ENCODE peak calls at places on chromosomes 13 and 19, in eight cellular contexts. A, J, G, I, H, Z, K and R are unnamed samples.

GRCh38 chr13:42798118-42798517 is 16.7 kb downstream of the FAM216B start:
- DNase-seq in A (no peak), J (no peak), G (no peak), I (no peak), H (no peak), Z (no peak), K (no peak), R (no peak)

GRCh38 chr13:44575035-44575434 is 1.1 kb downstream of the TSC22D1 start:
- DNase-seq in A (no peak), J (no peak), G (no peak), I (no peak), H (no peak), Z (no peak), K (no peak), R (no peak)

GRCh38 chr19:53898680-53899341 is 10.3 kb upstream of the CACNG7 start:
- DNase-seq in A (no peak), J (no peak), G (no peak), I (no peak), H (no peak), Z (no peak), K (peak; percentile 100), R (no peak)

GRCh38 chr19:2034729-2035589 is 16.1 kb downstream of the MKNK2 start:
- DNase-seq in A (peak; percentile 51), J (no peak), G (peak; percentile 72), I (peak; percentile 88), H (peak; percentile 32), Z (peak; percentile 31), K (peak; percentile 98), R (peak; percentile 56)

GRCh38 chr13:29279859-29280258 is 315.6 kb downstream of the SLC7A1 start:
- DNase-seq in A (no peak), J (no peak), G (no peak), I (no peak), H (no peak), Z (no peak), K (no peak), R (no peak)

GRCh38 chr13:42832341-42833153 is 51.2 kb downstream of the FAM216B start:
- DNase-seq in A (peak; percentile 88), J (no peak), G (peak; percentile 16), I (no peak), H (peak; percentile 19), Z (peak; percentile 95), K (no peak), R (peak; percentile 84)

GRCh38 chr13:91313103-91313502 is 34.4 kb upstream of the MIR17HG start:
- DNase-seq in A (peak; percentile 38), J (no peak), G (peak; percentile 2), I (no peak), H (no peak), Z (peak; percentile 24), K (peak; percentile 58), R (peak; percentile 36)

GRCh38 chr13:113742000-113742441 is 17.0 kb upstream of the TMEM255B start:
- DNase-seq in A (peak; percentile 64), J (no peak), G (peak; percentile 50), I (no peak), H (peak; percentile 61), Z (peak; percentile 49), K (peak; percentile 80), R (peak; percentile 56)

GRCh38 chr13:20387441-20387971 is 138.2 kb downstream of the CRYL1 start:
- DNase-seq in A (no peak), J (no peak), G (no peak), I (no peak), H (no peak), Z (peak; percentile 12), K (no peak), R (peak; percentile 61)

GRCh38 chr19:44430956-44431355 is 17.3 kb downstream of the ZNF229 start:
- DNase-seq in A (no peak), J (no peak), G (no peak), I (no peak), H (no peak), Z (no peak), K (no peak), R (no peak)

GRCh38 chr19:55581145-55581827 is 638 bp upstream of the ZNF579 start:
- DNase-seq in A (no peak), J (no peak), G (peak; percentile 25), I (no peak), H (no peak), Z (no peak), K (peak; percentile 87), R (peak; percentile 9)

GRCh38 chr19:55578031-55578760 is 2.5 kb downstream of the ZNF579 start:
- DNase-seq in A (no peak), J (no peak), G (no peak), I (peak; percentile 80), H (no peak), Z (no peak), K (no peak), R (no peak)

GRCh38 chr19:55579766-55580621 is 654 bp downstream of the ZNF579 start:
- DNase-seq in A (peak; percentile 51), J (no peak), G (no peak), I (no peak), H (peak; percentile 46), Z (peak; percentile 34), K (peak; percentile 74), R (peak; percentile 41)

GRCh38 chr19:55580628-55581144 is at the start of gene ZNF579:
- DNase-seq in A (peak; percentile 93), J (peak; percentile 89), G (peak; percentile 89), I (peak; percentile 89), H (peak; percentile 90), Z (peak; percentile 93), K (peak; percentile 94), R (peak; percentile 92)

GRCh38 chr19:55578761-55579747 is 1.6 kb downstream of the ZNF579 start:
- DNase-seq in A (no peak), J (no peak), G (no peak), I (peak; percentile 86), H (no peak), Z (no peak), K (no peak), R (no peak)
- H3K4me3 ChIP-seq in A (peak overlapping the region; percentile 65), J (peak overlapping the region; percentile 85), G (no peak overlapping the region), I (peak overlapping the region; percentile 78), H (peak overlapping the region; percentile 98), Z (peak overlapping the region; percentile 95), K (peak overlapping the region; percentile 85), R (peak overlapping the region; percentile 93)

GRCh38 chr19:10828981-10829821 is 6.8 kb downstream of the TMED1 start:
- DNase-seq in A (no peak), J (no peak), G (no peak), I (peak; percentile 73), H (no peak), Z (no peak), K (peak; percentile 76), R (no peak)
- TF ChIP-seq CTCF in A (peak; percentile 17), J (no peak), G (no peak), I (no peak), H (peak; percentile 40), Z (peak; percentile 11), K (peak; percentile 49), R (peak; percentile 39)

DNA sequence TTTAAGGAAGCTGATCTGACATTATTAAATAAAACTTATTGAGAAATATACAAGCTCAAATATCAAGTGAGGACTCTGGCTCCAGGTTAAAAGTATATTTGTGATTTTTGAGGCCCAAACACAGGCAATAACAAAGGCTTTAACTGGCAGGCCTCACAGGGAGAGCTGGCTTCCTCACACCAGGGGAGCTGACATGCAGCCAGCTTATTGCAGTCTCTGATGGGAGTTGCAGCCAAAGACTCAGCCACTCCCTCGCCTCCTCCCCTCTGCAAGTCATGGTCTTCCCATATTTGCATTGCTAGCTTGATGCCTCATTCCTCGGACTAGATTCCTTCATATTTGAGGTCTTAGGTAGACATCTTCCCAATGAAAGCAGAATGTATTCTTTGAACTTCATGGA is 647.1 kb upstream of the SLITRK6 start:
- DNase-seq in A (peak; percentile 10), J (no peak), G (no peak), I (no peak), H (no peak), Z (peak; percentile 57), K (peak; percentile 78), R (peak; percentile 96)
- H3K4me3 ChIP-seq in A (no peak overlapping the region), J (no peak overlapping the region), G (no peak overlapping the region), I (no peak overlapping the region), H (no peak overlapping the region), Z (no peak overlapping the region), K (no peak overlapping the region), R (no peak overlapping the region)

DNA sequence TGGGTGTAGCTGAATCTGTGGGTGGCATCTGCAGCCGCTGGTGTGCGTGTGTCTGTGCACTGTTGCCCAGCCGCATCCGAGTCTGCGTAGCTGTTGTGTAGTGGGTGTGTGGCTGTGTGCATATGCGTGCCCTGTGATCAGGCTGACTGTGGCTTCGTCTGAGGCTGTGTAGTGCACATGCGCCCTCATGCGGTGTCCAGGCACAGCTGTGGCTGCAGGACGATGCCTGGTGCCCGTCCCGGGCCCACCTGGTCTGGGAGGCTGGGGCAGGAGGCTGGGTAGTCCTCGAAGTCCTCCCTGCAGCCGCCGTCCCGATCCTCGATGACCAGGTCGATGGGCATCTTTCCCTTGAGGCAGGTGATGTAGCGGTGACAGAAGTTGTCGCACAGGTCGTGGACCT is 4.9 kb downstream of the MEIS3 start:
- DNase-seq in A (no peak), J (no peak), G (peak; percentile 33), I (peak; percentile 79), H (peak; percentile 47), Z (no peak), K (peak; percentile 79), R (no peak)
- TF ChIP-seq CTCF in A (no peak), J (no peak), G (peak; percentile 30), I (no peak), H (peak; percentile 69), Z (peak; percentile 15), K (peak; percentile 64), R (peak; percentile 44)

GRCh38 chr19:46717716-46718143 is 816 bp upstream of the PRKD2 start:
- DNase-seq in A (no peak), J (no peak), G (no peak), I (no peak), H (no peak), Z (no peak), K (no peak), R (no peak)
- H3K4me3 ChIP-seq in A (peak overlapping the region; percentile 73), J (peak overlapping the region; percentile 82), G (no peak overlapping the region), I (peak overlapping the region; percentile 64), H (peak overlapping the region; percentile 76), Z (peak overlapping the region; percentile 79), K (peak overlapping the region; percentile 73), R (peak overlapping the region; percentile 81)

DNA sequence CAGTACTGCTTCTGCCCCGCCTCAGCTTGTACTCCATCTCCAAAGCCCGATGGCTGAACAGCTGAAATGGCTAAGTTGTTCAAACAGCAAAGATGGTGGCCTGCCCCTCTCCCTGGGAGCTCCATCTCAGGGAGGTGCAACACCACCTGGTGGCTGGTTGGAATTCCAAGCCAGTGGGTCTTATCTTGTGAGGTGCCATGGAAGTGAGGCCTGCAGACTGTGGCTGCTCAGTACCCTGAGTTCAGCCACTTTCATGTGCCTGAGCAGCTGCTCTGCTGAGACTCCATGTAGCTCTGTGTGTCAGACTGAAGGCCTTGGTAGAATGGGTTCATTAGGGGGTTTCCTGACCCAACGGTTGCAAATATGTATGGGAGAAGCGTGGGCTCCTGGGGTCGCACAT is 67.3 kb upstream of the SPRY2 start:
- DNase-seq in A (no peak), J (no peak), G (no peak), I (no peak), H (no peak), Z (no peak), K (peak; percentile 74), R (no peak)
- TF ChIP-seq CTCF in A (no peak), J (no peak), G (no peak), I (no peak), H (no peak), Z (no peak), K (peak; percentile 57), R (no peak)

GRCh38 chr13:73076013-73076412 is 17.2 kb downstream of the KLF5 start:
- DNase-seq in A (no peak), J (no peak), G (no peak), I (no peak), H (no peak), Z (no peak), K (no peak), R (no peak)
- H3K4me3 ChIP-seq in A (no peak overlapping the region), J (no peak overlapping the region), G (no peak overlapping the region), I (no peak overlapping the region), H (no peak overlapping the region), Z (no peak overlapping the region), K (peak overlapping the region; percentile 10), R (no peak overlapping the region)